ENCODE peak calls at places on chromosomes 12 and 14, in five cellular contexts. G is CD4-positive, alpha-beta memory T cell; F is SJCRH30; P is mammary epithelial cell; A is sigmoid colon. Q is an unnamed sample.

GRCh38 chr12:89597770-89598169 is 71.9 kb upstream of the POC1B start:
- DNase-seq in G (no peak), F (no peak), P (no peak), A (no peak), Q (no peak)

GRCh38 chr12:117119592-117120198 is 20.5 kb upstream of the TESC start:
- DNase-seq in G (peak), F (peak), P (no peak), A (no peak), Q (no peak)

GRCh38 chr12:90888316-90888715 is 66.7 kb downstream of the CCER1 start:
- DNase-seq in G (no peak), F (no peak), P (no peak), A (no peak), Q (no peak)

GRCh38 chr14:64738306-64738879 is 34.2 kb downstream of the PLEKHG3 start:
- DNase-seq in G (no peak), F (no peak), P (no peak), A (no peak), Q (no peak)

GRCh38 chr12:27861428-27862167 is 81.6 kb upstream of the MANSC4 start:
- DNase-seq in G (no peak), F (peak), P (peak), A (peak), Q (no peak)

GRCh38 chr12:102675672-102676071 is 195.3 kb upstream of the IGF1 start:
- DNase-seq in G (no peak), F (no peak), P (no peak), A (no peak), Q (peak)

GRCh38 chr12:115817399-115817798 is 460.1 kb downstream of the MED13L start:
- DNase-seq in G (no peak), F (no peak), P (no peak), A (no peak), Q (no peak)

GRCh38 chr12:110869035-110869434 is 22.2 kb downstream of the CCDC63 start:
- DNase-seq in G (no peak), F (no peak), P (no peak), A (no peak), Q (no peak)

GRCh38 chr12:121823101-121823726 is 19.4 kb downstream of the SETD1B start:
- DNase-seq in G (no peak), F (no peak), P (no peak), A (peak), Q (no peak)

GRCh38 chr12:62113366-62114011 is 146.7 kb upstream of the USP15 start:
- DNase-seq in G (no peak), F (no peak), P (no peak), A (no peak), Q (no peak)

GRCh38 chr14:92783813-92784431 is 10.2 kb upstream of the GOLGA5 start:
- DNase-seq in G (peak), F (peak), P (peak), A (no peak), Q (peak)

GRCh38 chr12:68031174-68031573 is 41.9 kb downstream of the IFNG-AS1 start:
- DNase-seq in G (no peak), F (no peak), P (no peak), A (no peak), Q (no peak)

GRCh38 chr12:78403681-78404080 is 460.9 kb upstream of the SYT1 start:
- DNase-seq in G (no peak), F (peak), P (no peak), A (no peak), Q (peak)

GRCh38 chr12:15274561-15274967 is 47.7 kb upstream of the PTPRO start:
- DNase-seq in G (no peak), F (no peak), P (peak), A (peak), Q (no peak)

GRCh38 chr12:65125975-65126374 is 4.9 kb upstream of the WIF1 start:
- DNase-seq in G (no peak), F (no peak), P (no peak), A (no peak), Q (no peak)
- H3K27ac ChIP-seq in G (no peak), F (no peak), P (no peak), A (no peak), Q (no peak)

GRCh38 chr12:43992856-43993255 is 157.0 kb downstream of the TMEM117 start:
- DNase-seq in G (no peak), F (no peak), P (no peak), A (no peak), Q (no peak)

GRCh38 chr12:43988838-43989560 is 153.1 kb downstream of the TMEM117 start:
- DNase-seq in G (no peak), F (no peak), P (peak), A (no peak), Q (peak)
- H3K4me3 ChIP-seq in G (no peak), F (no peak), P (peak), A (no peak), Q (no peak)

GRCh38 chr12:93122569-93123091 is 193.5 kb upstream of the EEA1 start:
- DNase-seq in G (no peak), F (no peak), P (peak), A (no peak), Q (no peak)
- H3K27ac ChIP-seq in G (no peak), F (no peak), P (peak), A (no peak), Q (no peak)

GRCh38 chr12:1204581-1205121 is 213.6 kb downstream of the ERC1 start:
- DNase-seq in G (peak), F (no peak), P (peak), A (no peak), Q (peak)
- H3K4me3 ChIP-seq in G (peak), F (no peak), P (peak), A (peak), Q (peak)

DNA sequence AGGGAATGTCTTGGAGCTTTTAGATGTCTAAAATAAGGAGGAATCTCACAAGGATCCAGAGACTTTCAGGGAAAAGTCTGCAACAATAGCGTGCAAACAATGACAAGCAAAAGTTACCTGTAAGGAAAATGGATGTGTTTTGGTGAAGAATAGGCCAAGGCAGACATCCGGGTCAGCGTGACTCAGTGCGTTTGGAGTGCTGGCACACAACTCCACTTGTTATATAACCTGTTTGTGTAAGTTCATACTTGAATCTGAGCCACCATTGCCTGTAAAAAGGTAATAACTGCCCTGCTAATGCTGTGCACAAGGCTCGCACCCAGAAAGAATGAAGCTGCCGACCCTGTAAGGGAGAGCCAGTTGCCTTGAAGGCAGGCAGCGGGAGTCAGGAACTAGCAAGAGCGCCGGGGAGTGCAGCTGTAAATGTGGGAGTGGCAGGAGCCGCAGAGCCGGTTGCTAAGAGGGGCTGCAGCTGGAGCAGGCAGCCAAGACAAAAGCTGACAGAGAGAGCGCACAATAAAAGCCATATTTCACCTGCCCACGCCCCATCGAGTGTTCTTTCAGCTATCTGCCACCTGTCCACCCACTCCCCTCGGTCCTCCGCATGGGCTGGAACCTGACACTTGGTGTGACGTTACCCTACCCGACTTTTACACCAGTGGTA is 638.5 kb upstream of the MIS18BP1 start:
- DNase-seq in G (no peak), F (peak), P (peak), A (no peak), Q (no peak)
- H3K27ac ChIP-seq in G (no peak), F (no peak), P (no peak), A (peak), Q (no peak)

GRCh38 chr14:24114536-24115450 is at the start of the genes DCAF11 and NRL:
- DNase-seq in G (peak), F (peak), P (peak), A (peak), Q (peak)

GRCh38 chr14:24115451-24116110 is 832 bp upstream of the NRL start:
- DNase-seq in G (no peak), F (no peak), P (no peak), A (no peak), Q (peak)

GRCh38 chr14:24117179-24117578 is 2.4 kb upstream of the NRL start:
- DNase-seq in G (no peak), F (no peak), P (no peak), A (no peak), Q (no peak)

GRCh38 chr14:24113801-24114535 is 609 bp upstream of the DCAF11 start:
- DNase-seq in G (no peak), F (peak), P (peak), A (peak), Q (peak)

DNA sequence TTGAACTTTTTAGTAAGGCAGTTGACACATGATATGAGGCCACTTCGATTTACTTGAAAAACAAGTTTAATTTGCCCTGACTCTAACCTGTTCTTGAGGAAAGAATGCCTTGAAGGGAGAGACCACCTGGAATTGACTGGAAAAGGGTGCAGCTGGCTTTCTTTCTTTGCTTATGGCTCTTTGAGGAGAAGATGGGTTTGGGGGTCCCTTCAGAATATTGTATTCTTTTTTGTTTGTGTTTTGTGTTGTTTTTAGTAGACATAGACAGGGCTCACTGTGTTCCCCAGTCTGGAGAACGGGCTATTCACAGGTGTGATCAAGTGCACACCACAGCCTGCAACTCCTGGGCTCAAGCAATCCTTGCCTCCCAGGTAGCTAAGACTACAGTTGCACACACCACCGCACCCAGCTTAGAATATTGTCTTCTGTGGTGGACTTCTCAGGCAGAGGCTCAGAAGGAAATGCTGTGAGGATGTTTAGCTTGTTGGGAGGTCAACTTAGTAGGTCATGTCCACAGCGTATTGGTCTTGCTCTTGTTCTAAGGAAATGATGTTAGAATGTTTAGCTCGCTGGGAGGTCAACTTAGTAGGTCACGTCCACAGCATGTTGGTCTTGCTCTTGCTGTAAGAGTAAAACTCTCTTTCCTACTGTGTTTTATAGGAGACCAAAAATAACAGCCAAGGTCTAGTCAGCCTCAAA is 1.5 kb upstream of the NRL start:
- DNase-seq in G (no peak), F (no peak), P (no peak), A (peak), Q (no peak)
- H3K4me3 ChIP-seq in G (peak), F (no peak), P (no peak), A (peak), Q (peak)

DNA sequence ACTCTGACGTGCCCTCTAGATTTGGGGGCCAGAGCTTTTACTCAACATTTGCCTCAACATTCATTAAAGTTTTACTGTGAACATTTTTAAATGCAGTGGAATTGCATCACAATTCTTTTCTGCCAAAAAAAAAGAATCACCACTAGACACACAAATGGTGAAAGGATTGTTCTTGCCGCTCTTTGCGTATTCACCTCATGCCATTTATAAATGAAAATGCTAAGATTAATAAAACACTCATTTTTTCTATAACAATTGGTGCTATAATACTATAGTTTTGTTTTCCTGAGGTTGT is 985 bp downstream of the RHOJ start:
- DNase-seq in G (no peak), F (no peak), P (no peak), A (no peak), Q (peak)
- H3K27ac ChIP-seq in G (no peak), F (peak), P (peak), A (peak), Q (peak)

DNA sequence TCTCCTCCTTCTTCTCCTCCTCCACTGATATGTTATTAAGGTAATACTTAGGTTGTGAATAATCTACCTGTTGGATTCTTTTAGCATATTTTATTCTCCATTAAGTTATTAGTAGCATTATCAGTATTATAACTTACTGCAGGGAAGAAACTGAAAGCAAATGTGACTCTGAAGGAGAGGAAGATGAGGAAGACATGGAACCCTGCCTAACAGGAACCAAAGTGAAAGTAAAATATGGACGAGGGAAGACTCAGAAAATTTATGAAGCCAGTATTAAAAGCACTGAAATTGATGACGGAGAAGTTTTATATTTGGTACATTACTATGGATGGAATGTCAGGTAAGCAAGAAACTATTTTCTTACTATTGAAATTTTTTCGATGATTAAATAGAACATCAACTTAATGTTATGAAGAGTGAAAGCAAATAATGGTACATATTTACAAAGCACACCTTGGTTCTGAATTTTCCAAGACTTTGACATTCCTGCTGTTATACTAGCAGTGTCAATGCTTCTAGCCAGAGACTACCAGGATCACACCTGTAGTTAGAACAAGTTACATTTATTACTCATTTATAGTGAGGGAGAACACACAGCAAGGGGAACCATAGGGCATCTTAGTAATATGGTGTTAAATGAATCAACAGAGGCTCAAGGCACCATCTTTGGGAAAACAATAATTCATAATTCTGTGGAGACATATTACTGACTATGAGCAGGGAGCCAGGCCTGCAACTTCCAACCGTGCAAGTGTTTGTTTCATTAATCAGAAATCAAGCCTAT is 42.0 kb upstream of the TOMM20L start:
- DNase-seq in G (no peak), F (no peak), P (no peak), A (no peak), Q (no peak)
- H3K4me3 ChIP-seq in G (no peak), F (no peak), P (no peak), A (peak), Q (no peak)

DNA sequence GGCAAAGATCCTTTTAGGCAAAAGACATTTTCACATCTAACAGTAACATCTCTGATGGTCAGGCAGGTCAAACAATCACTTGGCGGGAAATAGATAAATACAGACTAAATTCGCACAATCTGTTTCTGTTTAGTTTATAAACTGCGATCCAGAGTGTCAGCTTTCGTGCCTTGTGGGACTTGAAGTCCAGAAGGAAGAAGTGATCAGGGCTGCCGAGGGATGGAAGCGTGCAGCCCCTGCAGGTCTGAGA is 245 bp upstream of the BRMS1L start:
- DNase-seq in G (no peak), F (no peak), P (no peak), A (no peak), Q (no peak)
- H3K27ac ChIP-seq in G (peak), F (peak), P (peak), A (peak), Q (peak)